ENCODE peak calls at places on chromosomes 7 and 10, in four cellular contexts. W, C, P and S are unnamed samples.

GRCh38 chr10:26439436-26440090 is 1.4 kb downstream of the APBB1IP start:
- DNase-seq in C (peak; percentile 41), W (no peak), P (no peak), S (no peak)

GRCh38 chr10:66215005-66215404 is 710.8 kb upstream of the LRRTM3 start:
- DNase-seq in W (no peak), P (no peak), C (no peak), S (no peak)

GRCh38 chr10:1401056-1401965 is 336.0 kb downstream of the ADARB2 start:
- DNase-seq in C (no peak), W (no peak), P (no peak), S (no peak)

GRCh38 chr7:64876792-64877713 is 26.0 kb upstream of the ZNF273 start:
- DNase-seq in W (peak; percentile 68), P (no peak), C (peak; percentile 66), S (peak; percentile 90)

GRCh38 chr10:114515515-114515914 is 111.2 kb upstream of the AFAP1L2 start:
- DNase-seq in P (no peak), W (no peak), C (no peak), S (no peak)

GRCh38 chr7:147775564-147775963 is 815.0 kb upstream of the C7orf33 start:
- DNase-seq in W (no peak), C (no peak), P (no peak), S (no peak)

GRCh38 chr7:10412426-10413019 is 561.1 kb upstream of the PHF14 start:
- DNase-seq in W (no peak), P (no peak), C (no peak), S (no peak)

GRCh38 chr7:113742377-113742776 is 176.4 kb downstream of the PPP1R3A start:
- DNase-seq in W (no peak), C (no peak), P (no peak), S (no peak)

GRCh38 chr7:101386558-101387199 is 24.0 kb downstream of the COL26A1 start:
- DNase-seq in C (no peak), P (no peak), W (no peak), S (no peak)

GRCh38 chr7:108529341-108529740 is 3.4 kb upstream of the PNPLA8 start:
- DNase-seq in W (no peak), P (no peak), C (no peak), S (no peak)

GRCh38 chr7:47446871-47447466 is 134.9 kb downstream of the TNS3 start:
- DNase-seq in C (no peak), W (no peak), P (no peak), S (no peak)

GRCh38 chr10:71835671-71836593 is 15.1 kb downstream of the PSAP start:
- DNase-seq in P (peak; percentile 71), C (no peak), W (no peak), S (peak; percentile 92)

GRCh38 chr7:6615853-6616555 is 594 bp downstream of the ZNF853 start:
- DNase-seq in P (peak; percentile 68), W (peak; percentile 52), C (no peak), S (no peak)

GRCh38 chr7:124752310-124752709 is 13.3 kb downstream of the GPR37 start:
- DNase-seq in C (no peak), W (no peak), P (no peak), S (no peak)

GRCh38 chr7:112357136-112357535 is 93.1 kb upstream of the IFRD1 start:
- DNase-seq in P (no peak), W (no peak), C (no peak), S (no peak)

GRCh38 chr7:155961241-155962190 is 149.3 kb upstream of the SHH start:
- DNase-seq in P (no peak), W (peak; percentile 68), C (no peak), S (no peak)

GRCh38 chr10:123557366-123558108 is 108.6 kb upstream of the GPR26 start:
- DNase-seq in P (no peak), C (no peak), W (no peak), S (no peak)

GRCh38 chr7:156475179-156475578 is 165.4 kb upstream of the RNF32 start:
- DNase-seq in P (no peak), W (no peak), C (no peak), S (no peak)

GRCh38 chr7:42235734-42236133 is 1.3 kb downstream of the GLI3 start:
- DNase-seq in C (no peak), W (no peak), P (peak; percentile 55), S (no peak)

GRCh38 chr7:91565499-91566331 is 301.5 kb downstream of the FZD1 start:
- DNase-seq in W (no peak), C (no peak), P (peak; percentile 47), S (peak; percentile 51)

GRCh38 chr10:21329995-21330627 is 195.4 kb downstream of the SKIDA1 start:
- DNase-seq in P (no peak), W (no peak), C (no peak), S (peak; percentile 61)

GRCh38 chr10:82438277-82438676 is 563.3 kb downstream of the NRG3 start:
- DNase-seq in C (no peak), P (no peak), W (no peak), S (no peak)

GRCh38 chr7:35505031-35505430 is 189.9 kb downstream of the HERPUD2 start:
- DNase-seq in P (no peak), C (no peak), W (no peak), S (no peak)

GRCh38 chr10:21161647-21162046 is 264.5 kb upstream of the NEBL start:
- DNase-seq in W (no peak), C (no peak), P (no peak), S (no peak)

GRCh38 chr10:87603196-87603595 is 56.5 kb upstream of the PAPSS2 start:
- DNase-seq in C (no peak), P (no peak), W (no peak), S (no peak)

GRCh38 chr10:43264987-43265798 is 1.7 kb downstream of the RASGEF1A start:
- DNase-seq in W (no peak), C (no peak), P (no peak), S (no peak)

GRCh38 chr10:11522821-11523245 is 88.6 kb downstream of the USP6NL start:
- DNase-seq in C (no peak), W (no peak), P (no peak), S (peak; percentile 59)

GRCh38 chr10:109982123-109982522 is 25.7 kb upstream of the ADD3 start:
- DNase-seq in W (no peak), C (no peak), P (no peak), S (no peak)

GRCh38 chr7:38704751-38705150 is 73.6 kb upstream of the AMPH start:
- DNase-seq in C (no peak), W (no peak), P (no peak), S (no peak)

GRCh38 chr7:38034062-38034907 is 113.8 kb downstream of the EPDR1 start:
- DNase-seq in W (no peak), P (no peak), C (no peak), S (no peak)

GRCh38 chr10:125084191-125085186 is 75.9 kb downstream of the CTBP2 start:
- DNase-seq in C (no peak), P (peak; percentile 80), W (no peak), S (peak; percentile 92)

GRCh38 chr7:42237162-42237821 is at the start of gene GLI3:
- DNase-seq in C (no peak), W (peak; percentile 74), P (peak; percentile 90), S (peak; percentile 90)

GRCh38 chr7:91033574-91033973 is 230.7 kb upstream of the FZD1 start:
- DNase-seq in W (no peak), P (no peak), C (no peak), S (no peak)

DNA sequence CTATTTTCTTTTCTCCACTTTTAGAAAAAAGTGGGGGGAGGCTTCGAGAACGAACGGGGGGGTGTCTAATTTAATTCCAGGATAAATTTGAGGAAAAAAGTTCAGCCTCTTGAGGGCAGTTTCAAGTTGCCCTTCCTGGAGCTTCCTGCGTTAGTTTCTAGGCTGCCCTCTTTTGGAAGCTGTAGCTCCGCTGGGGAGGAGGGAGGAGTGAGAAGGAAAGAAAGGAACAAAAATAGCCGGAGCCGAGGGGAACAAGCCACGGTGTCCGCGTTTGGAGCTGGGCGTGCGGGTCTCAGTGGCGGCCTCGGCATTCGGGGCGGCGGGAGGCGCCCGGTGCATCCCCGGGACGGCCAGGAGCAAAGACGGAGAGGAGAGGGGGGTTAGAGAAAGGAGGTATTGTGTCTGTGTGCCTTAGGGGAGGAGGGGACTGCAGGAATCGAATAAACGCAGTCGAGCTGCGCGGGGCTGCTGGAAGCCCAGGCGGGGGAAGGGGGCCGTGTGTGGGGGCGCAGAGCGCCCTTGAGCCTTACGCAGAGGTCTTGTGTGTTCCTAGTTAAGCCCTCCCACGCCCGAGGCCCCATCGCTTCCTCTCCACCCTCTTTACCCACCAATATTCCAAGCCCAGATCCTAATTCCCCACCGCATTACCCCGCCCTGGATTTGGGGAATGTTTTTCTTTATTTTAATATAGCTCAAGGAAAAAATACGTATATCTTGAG is 2.0 kb upstream of the TNRC18 start:
- DNase-seq in W (peak; percentile 86), C (peak; percentile 3), P (peak; percentile 93), S (peak; percentile 84)
- H3K4me1 ChIP-seq in W (peaks cover 28% of the 10 kb centered on the region), C (peaks cover 79% of the 10 kb centered on the region), P (peaks cover 10% of the 10 kb centered on the region), S (no peaks in the 10 kb centered on the region)

GRCh38 chr7:97013025-97013424 is 7.7 kb downstream of the DLX6 start:
- DNase-seq in C (no peak), W (no peak), P (no peak), S (no peak)
- H3K27me3 ChIP-seq in C (peaks cover 76% of the 10 kb centered on the region), W (peaks cover 98% of the 10 kb centered on the region), P (no peaks in the 10 kb centered on the region), S (no peaks in the 10 kb centered on the region)

GRCh38 chr10:120632047-120632446 is 175.0 kb downstream of the PLPP4 start:
- DNase-seq in W (no peak), P (no peak), C (no peak), S (no peak)
- H3K4me1 ChIP-seq in W (no peaks in the 10 kb centered on the region), P (no peaks in the 10 kb centered on the region), C (no peaks in the 10 kb centered on the region), S (no peaks in the 10 kb centered on the region)

GRCh38 chr7:30729642-30730041 is 22.3 kb upstream of the INMT start:
- DNase-seq in W (no peak), P (no peak), C (no peak), S (no peak)

GRCh38 chr7:30730097-30730496 is 21.8 kb upstream of the INMT start:
- DNase-seq in W (no peak), P (no peak), C (no peak), S (peak; percentile 17)

GRCh38 chr7:30726296-30727006 is 25.5 kb upstream of the INMT start:
- DNase-seq in C (no peak), P (no peak), W (no peak), S (no peak)

GRCh38 chr7:30728591-30729100 is 23.3 kb upstream of the INMT start:
- DNase-seq in C (no peak), P (no peak), W (no peak), S (peak; percentile 45)

DNA sequence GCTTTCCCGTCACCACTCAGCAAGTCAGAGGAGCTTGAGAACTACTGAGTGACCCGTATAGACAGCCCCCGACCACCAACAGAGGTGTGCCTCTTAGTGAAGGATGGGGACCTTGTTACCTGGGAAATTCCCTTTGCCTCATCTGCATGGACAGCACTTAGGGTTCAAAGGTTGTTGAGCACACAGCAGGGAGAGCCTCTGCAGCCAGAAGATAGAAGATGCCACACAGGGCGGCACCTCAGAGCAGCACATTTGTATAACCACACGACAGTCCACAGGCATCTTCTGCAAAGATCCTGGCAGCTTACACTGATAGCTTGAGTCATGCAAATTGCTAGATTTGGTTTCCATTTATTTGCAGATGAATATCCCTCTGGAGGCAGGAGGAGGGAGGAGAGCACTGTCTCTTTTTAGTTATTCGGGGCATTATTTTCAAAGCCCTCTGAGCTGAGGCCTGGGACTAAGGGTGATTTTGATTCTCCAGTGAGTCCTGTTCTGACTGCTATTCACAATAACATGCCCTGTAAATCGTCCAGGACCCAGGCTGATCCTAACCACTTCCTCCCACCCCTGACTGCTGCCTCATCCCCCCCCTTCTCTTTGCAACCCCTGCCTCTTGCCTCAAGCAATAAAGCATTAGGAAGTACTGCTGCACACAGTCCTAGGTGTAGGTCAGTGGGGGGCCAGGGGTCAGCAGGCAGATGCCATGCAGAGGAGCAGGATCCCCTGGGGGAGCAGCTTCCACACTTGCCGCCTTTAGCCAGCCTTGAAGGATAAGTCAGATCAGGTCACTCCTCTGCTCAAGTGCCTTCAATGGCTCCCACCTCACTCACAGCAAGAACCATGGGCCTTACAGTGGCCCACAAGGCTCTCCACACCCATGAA is 24.6 kb upstream of the INMT start:
- DNase-seq in C (peak; percentile 81), W (no peak), P (no peak), S (no peak)
- H3K27me3 ChIP-seq in C (no peaks in the 10 kb centered on the region), W (no peaks in the 10 kb centered on the region), P (no peaks in the 10 kb centered on the region), S (no peaks in the 10 kb centered on the region)

GRCh38 chr10:119658274-119658673 is 7.1 kb downstream of the BAG3 start:
- DNase-seq in W (peak; percentile 83), P (peak; percentile 86), C (no peak), S (peak; percentile 90)
- H3K4me1 ChIP-seq in W (peaks cover 79% of the 10 kb centered on the region), P (peaks cover 22% of the 10 kb centered on the region), C (peaks cover 70% of the 10 kb centered on the region), S (peaks cover 10% of the 10 kb centered on the region)